ENCODE peak calls at places on chromosomes 7 and 10, in ten cellular contexts. One of them, this sample, is unnamed.

GRCh38 chr7:99772565-99772964 is 11.4 kb downstream of the CYP3A4 start:
- DNase-seq in memory B cell: no peak
- DNase-seq in NCI-H1105: no peak
- DNase-seq in central memory CD4-positive, alpha-beta T cell: no peak
- DNase-seq in progenitor cell of endocrine pancreas: no peak
- DNase-seq in stimulated activated CD8-positive, alpha-beta memory T cell treated with anti-CD3 and anti-CD28 coated beads, Interleukin-12 subunit alpha, Interleukin-12 subunit beta, amount 100 ng/mL, for 4 hours: no peak
- DNase-seq in stimulated activated CD4-positive, alpha-beta T cell treated with anti-CD3 and anti-CD28 coated beads, Interleukin-4, amount 100 ng/mL, for 4 hours: no peak
- DNase-seq in amygdala: no peak
- DNase-seq in SW480: peak
- DNase-seq in pancreas: no peak
- DNase-seq in this sample: no peak

GRCh38 chr10:52961298-52961697 is 188.7 kb upstream of the MBL2 start:
- DNase-seq in NCI-H1105: no peak
- DNase-seq in stimulated activated CD4-positive, alpha-beta T cell treated with anti-CD3 and anti-CD28 coated beads, Interleukin-4, amount 100 ng/mL, for 4 hours: no peak
- DNase-seq in pancreas: no peak
- DNase-seq in progenitor cell of endocrine pancreas: no peak
- DNase-seq in SW480: no peak
- DNase-seq in amygdala: no peak
- DNase-seq in memory B cell: no peak
- DNase-seq in stimulated activated CD8-positive, alpha-beta memory T cell treated with anti-CD3 and anti-CD28 coated beads, Interleukin-12 subunit alpha, Interleukin-12 subunit beta, amount 100 ng/mL, for 4 hours: no peak
- DNase-seq in central memory CD4-positive, alpha-beta T cell: no peak
- DNase-seq in this sample: no peak

GRCh38 chr10:46559231-46559671 is 2.8 kb upstream of the GPRIN2 start:
- DNase-seq in SW480: no peak
- DNase-seq in amygdala: no peak
- DNase-seq in pancreas: peak
- DNase-seq in NCI-H1105: no peak
- DNase-seq in stimulated activated CD4-positive, alpha-beta T cell treated with anti-CD3 and anti-CD28 coated beads, Interleukin-4, amount 100 ng/mL, for 4 hours: no peak
- DNase-seq in stimulated activated CD8-positive, alpha-beta memory T cell treated with anti-CD3 and anti-CD28 coated beads, Interleukin-12 subunit alpha, Interleukin-12 subunit beta, amount 100 ng/mL, for 4 hours: no peak
- DNase-seq in progenitor cell of endocrine pancreas: peak
- DNase-seq in central memory CD4-positive, alpha-beta T cell: no peak
- DNase-seq in memory B cell: peak
- DNase-seq in this sample: no peak

GRCh38 chr7:65475734-65476319 is 102.2 kb downstream of the ZNF92 start:
- DNase-seq in stimulated activated CD4-positive, alpha-beta T cell treated with anti-CD3 and anti-CD28 coated beads, Interleukin-4, amount 100 ng/mL, for 4 hours: no peak
- DNase-seq in progenitor cell of endocrine pancreas: no peak
- DNase-seq in stimulated activated CD8-positive, alpha-beta memory T cell treated with anti-CD3 and anti-CD28 coated beads, Interleukin-12 subunit alpha, Interleukin-12 subunit beta, amount 100 ng/mL, for 4 hours: no peak
- DNase-seq in SW480: peak
- DNase-seq in central memory CD4-positive, alpha-beta T cell: peak
- DNase-seq in memory B cell: peak
- DNase-seq in amygdala: no peak
- DNase-seq in NCI-H1105: no peak
- DNase-seq in pancreas: no peak
- DNase-seq in this sample: no peak

GRCh38 chr10:75508239-75508813 is 76.9 kb downstream of the LRMDA start:
- DNase-seq in progenitor cell of endocrine pancreas: no peak
- DNase-seq in central memory CD4-positive, alpha-beta T cell: no peak
- DNase-seq in SW480: peak
- DNase-seq in stimulated activated CD8-positive, alpha-beta memory T cell treated with anti-CD3 and anti-CD28 coated beads, Interleukin-12 subunit alpha, Interleukin-12 subunit beta, amount 100 ng/mL, for 4 hours: no peak
- DNase-seq in amygdala: no peak
- DNase-seq in NCI-H1105: no peak
- DNase-seq in stimulated activated CD4-positive, alpha-beta T cell treated with anti-CD3 and anti-CD28 coated beads, Interleukin-4, amount 100 ng/mL, for 4 hours: no peak
- DNase-seq in pancreas: no peak
- DNase-seq in memory B cell: no peak
- DNase-seq in this sample: peak

GRCh38 chr10:34524369-34525091 is 290.6 kb downstream of the PARD3 start:
- DNase-seq in amygdala: no peak
- DNase-seq in central memory CD4-positive, alpha-beta T cell: no peak
- DNase-seq in stimulated activated CD4-positive, alpha-beta T cell treated with anti-CD3 and anti-CD28 coated beads, Interleukin-4, amount 100 ng/mL, for 4 hours: no peak
- DNase-seq in NCI-H1105: no peak
- DNase-seq in stimulated activated CD8-positive, alpha-beta memory T cell treated with anti-CD3 and anti-CD28 coated beads, Interleukin-12 subunit alpha, Interleukin-12 subunit beta, amount 100 ng/mL, for 4 hours: no peak
- DNase-seq in memory B cell: no peak
- DNase-seq in SW480: no peak
- DNase-seq in pancreas: no peak
- DNase-seq in progenitor cell of endocrine pancreas: no peak
- DNase-seq in this sample: no peak

GRCh38 chr7:44769381-44770209 is 20.9 kb downstream of the ZMIZ2 start:
- DNase-seq in pancreas: no peak
- DNase-seq in amygdala: no peak
- DNase-seq in NCI-H1105: no peak
- DNase-seq in stimulated activated CD4-positive, alpha-beta T cell treated with anti-CD3 and anti-CD28 coated beads, Interleukin-4, amount 100 ng/mL, for 4 hours: no peak
- DNase-seq in progenitor cell of endocrine pancreas: no peak
- DNase-seq in stimulated activated CD8-positive, alpha-beta memory T cell treated with anti-CD3 and anti-CD28 coated beads, Interleukin-12 subunit alpha, Interleukin-12 subunit beta, amount 100 ng/mL, for 4 hours: no peak
- DNase-seq in central memory CD4-positive, alpha-beta T cell: no peak
- DNase-seq in SW480: no peak
- DNase-seq in memory B cell: no peak
- DNase-seq in this sample: no peak

GRCh38 chr10:73495226-73495883 is 469 bp downstream of the PPP3CB start:
- DNase-seq in stimulated activated CD8-positive, alpha-beta memory T cell treated with anti-CD3 and anti-CD28 coated beads, Interleukin-12 subunit alpha, Interleukin-12 subunit beta, amount 100 ng/mL, for 4 hours: peak
- DNase-seq in central memory CD4-positive, alpha-beta T cell: peak
- DNase-seq in memory B cell: peak
- DNase-seq in pancreas: peak
- DNase-seq in SW480: peak
- DNase-seq in NCI-H1105: peak
- DNase-seq in progenitor cell of endocrine pancreas: peak
- DNase-seq in stimulated activated CD4-positive, alpha-beta T cell treated with anti-CD3 and anti-CD28 coated beads, Interleukin-4, amount 100 ng/mL, for 4 hours: peak
- DNase-seq in amygdala: peak
- DNase-seq in this sample: peak

GRCh38 chr10:308572-309085 is 173.4 kb downstream of the ZMYND11 start:
- DNase-seq in stimulated activated CD4-positive, alpha-beta T cell treated with anti-CD3 and anti-CD28 coated beads, Interleukin-4, amount 100 ng/mL, for 4 hours: no peak
- DNase-seq in progenitor cell of endocrine pancreas: no peak
- DNase-seq in NCI-H1105: no peak
- DNase-seq in memory B cell: no peak
- DNase-seq in central memory CD4-positive, alpha-beta T cell: no peak
- DNase-seq in amygdala: no peak
- DNase-seq in stimulated activated CD8-positive, alpha-beta memory T cell treated with anti-CD3 and anti-CD28 coated beads, Interleukin-12 subunit alpha, Interleukin-12 subunit beta, amount 100 ng/mL, for 4 hours: no peak
- DNase-seq in pancreas: peak
- DNase-seq in SW480: no peak
- DNase-seq in this sample: no peak

GRCh38 chr7:46576950-46577349 is 655.9 kb upstream of the IGFBP3 start:
- DNase-seq in pancreas: no peak
- DNase-seq in stimulated activated CD8-positive, alpha-beta memory T cell treated with anti-CD3 and anti-CD28 coated beads, Interleukin-12 subunit alpha, Interleukin-12 subunit beta, amount 100 ng/mL, for 4 hours: no peak
- DNase-seq in amygdala: no peak
- DNase-seq in progenitor cell of endocrine pancreas: no peak
- DNase-seq in SW480: no peak
- DNase-seq in memory B cell: no peak
- DNase-seq in central memory CD4-positive, alpha-beta T cell: no peak
- DNase-seq in NCI-H1105: no peak
- DNase-seq in stimulated activated CD4-positive, alpha-beta T cell treated with anti-CD3 and anti-CD28 coated beads, Interleukin-4, amount 100 ng/mL, for 4 hours: no peak
- DNase-seq in this sample: no peak

GRCh38 chr7:67618569-67619543 is 622.2 kb downstream of the TYW1 start:
- DNase-seq in NCI-H1105: peak
- DNase-seq in stimulated activated CD4-positive, alpha-beta T cell treated with anti-CD3 and anti-CD28 coated beads, Interleukin-4, amount 100 ng/mL, for 4 hours: no peak
- DNase-seq in pancreas: no peak
- DNase-seq in SW480: peak
- DNase-seq in central memory CD4-positive, alpha-beta T cell: no peak
- DNase-seq in memory B cell: no peak
- DNase-seq in stimulated activated CD8-positive, alpha-beta memory T cell treated with anti-CD3 and anti-CD28 coated beads, Interleukin-12 subunit alpha, Interleukin-12 subunit beta, amount 100 ng/mL, for 4 hours: no peak
- DNase-seq in amygdala: no peak
- DNase-seq in progenitor cell of endocrine pancreas: no peak
- DNase-seq in this sample: peak

GRCh38 chr7:114243646-114244045 is 171.0 kb upstream of the FOXP2 start:
- DNase-seq in central memory CD4-positive, alpha-beta T cell: no peak
- DNase-seq in stimulated activated CD8-positive, alpha-beta memory T cell treated with anti-CD3 and anti-CD28 coated beads, Interleukin-12 subunit alpha, Interleukin-12 subunit beta, amount 100 ng/mL, for 4 hours: no peak
- DNase-seq in memory B cell: no peak
- DNase-seq in stimulated activated CD4-positive, alpha-beta T cell treated with anti-CD3 and anti-CD28 coated beads, Interleukin-4, amount 100 ng/mL, for 4 hours: no peak
- DNase-seq in NCI-H1105: no peak
- DNase-seq in SW480: no peak
- DNase-seq in amygdala: no peak
- DNase-seq in progenitor cell of endocrine pancreas: no peak
- DNase-seq in pancreas: no peak
- DNase-seq in this sample: no peak

GRCh38 chr10:130218181-130218641 is 82.0 kb downstream of the GLRX3 start:
- DNase-seq in progenitor cell of endocrine pancreas: no peak
- DNase-seq in amygdala: no peak
- DNase-seq in memory B cell: no peak
- DNase-seq in central memory CD4-positive, alpha-beta T cell: no peak
- DNase-seq in SW480: no peak
- DNase-seq in stimulated activated CD8-positive, alpha-beta memory T cell treated with anti-CD3 and anti-CD28 coated beads, Interleukin-12 subunit alpha, Interleukin-12 subunit beta, amount 100 ng/mL, for 4 hours: no peak
- DNase-seq in pancreas: no peak
- DNase-seq in stimulated activated CD4-positive, alpha-beta T cell treated with anti-CD3 and anti-CD28 coated beads, Interleukin-4, amount 100 ng/mL, for 4 hours: no peak
- DNase-seq in NCI-H1105: no peak
- DNase-seq in this sample: no peak

GRCh38 chr7:95642173-95642572 is 45.9 kb upstream of the PDK4 start:
- DNase-seq in NCI-H1105: no peak
- DNase-seq in SW480: peak
- DNase-seq in amygdala: no peak
- DNase-seq in progenitor cell of endocrine pancreas: no peak
- DNase-seq in central memory CD4-positive, alpha-beta T cell: no peak
- DNase-seq in pancreas: no peak
- DNase-seq in stimulated activated CD8-positive, alpha-beta memory T cell treated with anti-CD3 and anti-CD28 coated beads, Interleukin-12 subunit alpha, Interleukin-12 subunit beta, amount 100 ng/mL, for 4 hours: no peak
- DNase-seq in memory B cell: no peak
- DNase-seq in stimulated activated CD4-positive, alpha-beta T cell treated with anti-CD3 and anti-CD28 coated beads, Interleukin-4, amount 100 ng/mL, for 4 hours: no peak
- DNase-seq in this sample: no peak

This sample was measured in NCI-H1694.